ENCODE peak calls at places on chromosomes 12 and 14, in seven cellular contexts. C, A, U, S, N, I and F are unnamed samples.

GRCh38 chr14:31069343-31069742 is 43.2 kb upstream of the STRN3 start:
- ATAC-seq in C (no peak), A (no peak), U (no peak), S (no peak), N (no peak), I (no peak), F (no peak)

GRCh38 chr12:50483488-50483887 is 21.3 kb upstream of the DIP2B start:
- ATAC-seq in C (no peak), A (no peak), U (no peak), S (no peak), N (no peak), I (no peak), F (no peak)

GRCh38 chr12:93323625-93324165 is 54.0 kb upstream of the NUDT4 start:
- ATAC-seq in C (peak), A (no peak), U (no peak), S (no peak), N (no peak), I (no peak), F (no peak)

GRCh38 chr14:96380735-96381134 is 11.2 kb upstream of the AK7 start:
- ATAC-seq in C (no peak), A (no peak), U (no peak), S (no peak), N (no peak), I (peak), F (peak)

GRCh38 chr14:34662558-34663088 is 32.7 kb upstream of the SNX6 start:
- ATAC-seq in C (no peak), A (no peak), U (no peak), S (no peak), N (no peak), I (no peak), F (no peak)

GRCh38 chr14:93347850-93348249 is 868 bp downstream of the COX8C start:
- ATAC-seq in C (no peak), A (no peak), U (no peak), S (no peak), N (no peak), I (no peak), F (no peak)

GRCh38 chr12:112380663-112381420 is 1.4 kb downstream of the HECTD4 start:
- ATAC-seq in C (no peak), A (no peak), U (no peak), S (no peak), N (peak), I (no peak), F (no peak)

GRCh38 chr14:75470238-75470797 is 42.5 kb downstream of the JDP2 start:
- ATAC-seq in C (no peak), A (no peak), U (peak), S (no peak), N (peak), I (no peak), F (no peak)

GRCh38 chr14:33475623-33476022 is 475.3 kb downstream of the EGLN3 start:
- ATAC-seq in C (no peak), A (no peak), U (no peak), S (no peak), N (no peak), I (no peak), F (no peak)

GRCh38 chr14:100282766-100283419 is 23.4 kb downstream of the SLC25A29 start:
- ATAC-seq in C (no peak), A (no peak), U (no peak), S (no peak), N (no peak), I (no peak), F (no peak)

GRCh38 chr14:77314043-77314442 is 6.6 kb downstream of the POMT2 start:
- ATAC-seq in C (no peak), A (no peak), U (no peak), S (no peak), N (no peak), I (no peak), F (no peak)

GRCh38 chr14:31678421-31679249 is 117.4 kb downstream of the NUBPL start:
- ATAC-seq in C (no peak), A (no peak), U (no peak), S (no peak), N (no peak), I (no peak), F (no peak)

GRCh38 chr12:69546693-69547438 is 38.4 kb upstream of the CCT2 start:
- ATAC-seq in C (no peak), A (no peak), U (no peak), S (no peak), N (no peak), I (no peak), F (peak)

GRCh38 chr12:12088761-12089160 is 18.0 kb downstream of the BCL2L14 start:
- ATAC-seq in C (no peak), A (no peak), U (no peak), S (no peak), N (no peak), I (no peak), F (no peak)

GRCh38 chr12:121089031-121089812 is 43.5 kb upstream of the P2RX7 start:
- ATAC-seq in C (peak), A (no peak), U (no peak), S (no peak), N (no peak), I (no peak), F (no peak)

GRCh38 chr14:92967346-92967926 is 44.5 kb downstream of the CHGA start:
- ATAC-seq in C (no peak), A (no peak), U (no peak), S (no peak), N (no peak), I (no peak), F (no peak)

GRCh38 chr12:87813476-87814234 is 215.5 kb downstream of the C12orf50 start:
- ATAC-seq in C (no peak), A (no peak), U (no peak), S (no peak), N (no peak), I (no peak), F (no peak)

GRCh38 chr14:32683679-32684078 is 255.0 kb upstream of the NPAS3 start:
- ATAC-seq in C (no peak), A (no peak), U (no peak), S (no peak), N (no peak), I (no peak), F (no peak)

GRCh38 chr12:20125259-20125919 is 242.9 kb upstream of the PDE3A start:
- ATAC-seq in C (no peak), A (no peak), U (no peak), S (no peak), N (no peak), I (no peak), F (no peak)

GRCh38 chr14:74825008-74825407 is 50.9 kb downstream of the PROX2 start:
- ATAC-seq in C (no peak), A (no peak), U (no peak), S (no peak), N (no peak), I (no peak), F (no peak)

GRCh38 chr14:96368534-96368933 is 5.2 kb downstream of the GSKIP start:
- ATAC-seq in C (no peak), A (no peak), U (no peak), S (no peak), N (no peak), I (no peak), F (no peak)

GRCh38 chr14:47857646-47858045 is 182.2 kb upstream of the MDGA2 start:
- ATAC-seq in C (no peak), A (no peak), U (no peak), S (no peak), N (no peak), I (no peak), F (no peak)

GRCh38 chr14:104178279-104178678 is 39.9 kb downstream of the KIF26A start:
- ATAC-seq in C (peak), A (no peak), U (no peak), S (no peak), N (peak), I (no peak), F (no peak)

GRCh38 chr12:43766291-43766690 is 7.5 kb downstream of the IRAK4 start:
- ATAC-seq in C (no peak), A (no peak), U (no peak), S (no peak), N (no peak), I (no peak), F (no peak)

GRCh38 chr14:50335389-50335788 is 23.3 kb downstream of the DMAC2L start:
- ATAC-seq in C (peak), A (no peak), U (no peak), S (no peak), N (peak), I (no peak), F (no peak)

GRCh38 chr14:23950411-23951135 is 3.0 kb upstream of the DHRS4 start:
- ATAC-seq in C (no peak), A (no peak), U (no peak), S (no peak), N (no peak), I (no peak), F (no peak)

GRCh38 chr14:94746131-94746530 is 23.8 kb downstream of the GSC start:
- ATAC-seq in C (no peak), A (no peak), U (no peak), S (no peak), N (no peak), I (no peak), F (no peak)

GRCh38 chr12:51886021-51886710 is 1.7 kb upstream of the ANKRD33 start:
- ATAC-seq in C (peak), A (peak), U (peak), S (peak), N (peak), I (peak), F (peak)

GRCh38 chr12:6214633-6215032 is 14.4 kb downstream of the CD9 start:
- ATAC-seq in C (no peak), A (no peak), U (no peak), S (no peak), N (no peak), I (no peak), F (no peak)

GRCh38 chr12:3207174-3207573 is 130.0 kb downstream of the TSPAN9 start:
- ATAC-seq in C (peak), A (no peak), U (no peak), S (no peak), N (no peak), I (no peak), F (no peak)

GRCh38 chr12:66314278-66314677 is 12.0 kb downstream of the HELB start:
- ATAC-seq in C (no peak), A (no peak), U (no peak), S (no peak), N (no peak), I (no peak), F (no peak)

GRCh38 chr14:34119107-34119858 is 168.4 kb upstream of the EGLN3 start:
- ATAC-seq in C (no peak), A (no peak), U (no peak), S (no peak), N (no peak), I (no peak), F (peak)

GRCh38 chr12:3832738-3833137 is 40.5 kb downstream of the PARP11 start:
- ATAC-seq in C (no peak), A (no peak), U (no peak), S (no peak), N (no peak), I (no peak), F (no peak)

GRCh38 chr14:36068777-36069534 is 107.6 kb downstream of the PTCSC3 start:
- ATAC-seq in C (no peak), A (no peak), U (peak), S (no peak), N (peak), I (no peak), F (no peak)

GRCh38 chr12:28807535-28807934 is 341.5 kb upstream of the FAR2 start:
- ATAC-seq in C (no peak), A (no peak), U (no peak), S (no peak), N (no peak), I (no peak), F (no peak)

GRCh38 chr14:51225751-51226150 is 14.3 kb upstream of the TMX1 start:
- ATAC-seq in C (no peak), A (no peak), U (no peak), S (no peak), N (no peak), I (no peak), F (no peak)

GRCh38 chr14:104223101-104223809 is 84.9 kb downstream of the KIF26A start:
- ATAC-seq in C (peak), A (peak), U (no peak), S (no peak), N (peak), I (no peak), F (no peak)